ENCODE peak calls at places on chromosomes 16 and 17, in four cellular contexts. M is upper lobe of right lung, V is Panc1, R is ovary. A is an unnamed sample.
A peak's percentile ranks its signal among the peaks of the same experiment; 100 is the strongest.

GRCh38 chr17:13266596-13266995 is 248.8 kb upstream of the ELAC2 start:
- DNase-seq in R (no peak), V (no peak), M (no peak), A (no peak)

GRCh38 chr16:71722801-71723536 is 1.5 kb downstream of the PHLPP2 start:
- DNase-seq in M (peak; percentile 83), R (peak; percentile 79), V (no peak), A (peak; percentile 95)

GRCh38 chr17:27471321-27472269 is 15.3 kb downstream of the KSR1 start:
- DNase-seq in R (no peak), V (no peak), M (peak; percentile 57), A (no peak)

GRCh38 chr17:43021739-43022512 is at the start of gene VAT1:
- DNase-seq in V (no peak), M (peak; percentile 91), R (peak; percentile 88), A (peak; percentile 99)

GRCh38 chr17:51560398-51560797 is 300.1 kb downstream of the UTP18 start:
- DNase-seq in V (no peak), R (no peak), M (no peak), A (no peak)

GRCh38 chr17:29603109-29603674 is 10.3 kb downstream of the ANKRD13B start:
- DNase-seq in M (no peak), R (no peak), V (no peak), A (no peak)

GRCh38 chr17:14261406-14261805 is 24.7 kb upstream of the CDRT15 start:
- DNase-seq in V (no peak), R (no peak), M (no peak), A (no peak)

GRCh38 chr16:58243528-58244004 is 45.7 kb upstream of the CSNK2A2 start:
- DNase-seq in M (no peak), R (no peak), V (no peak), A (no peak)

GRCh38 chr17:44363613-44364159 is at the start of gene FAM171A2:
- DNase-seq in R (peak; percentile 85), M (peak; percentile 84), V (no peak), A (peak; percentile 99)

GRCh38 chr17:78611636-78612035 is 34.4 kb upstream of the DNAH17 start:
- DNase-seq in M (no peak), V (no peak), R (no peak), A (no peak)

GRCh38 chr17:82687375-82687861 is 11.1 kb downstream of the RAB40B start:
- DNase-seq in M (no peak), V (no peak), R (no peak), A (peak; percentile 17)

GRCh38 chr16:79185681-79186080 is 414.9 kb downstream of the MAF start:
- DNase-seq in R (no peak), M (no peak), V (no peak), A (no peak)

GRCh38 chr16:58307583-58308312 is 12.9 kb upstream of the PRSS54 start:
- DNase-seq in V (no peak), R (no peak), M (no peak), A (no peak)

GRCh38 chr16:77898671-77899211 is 110.4 kb downstream of the VAT1L start:
- DNase-seq in R (no peak), V (no peak), M (no peak), A (no peak)

GRCh38 chr17:21525464-21526130 is 149.4 kb downstream of the KCNJ12 start:
- DNase-seq in V (no peak), M (no peak), R (no peak), A (no peak)
- TF ChIP-seq CTCF in V (no peak), M (no peak), R (no peak), A (no peak)

DNA sequence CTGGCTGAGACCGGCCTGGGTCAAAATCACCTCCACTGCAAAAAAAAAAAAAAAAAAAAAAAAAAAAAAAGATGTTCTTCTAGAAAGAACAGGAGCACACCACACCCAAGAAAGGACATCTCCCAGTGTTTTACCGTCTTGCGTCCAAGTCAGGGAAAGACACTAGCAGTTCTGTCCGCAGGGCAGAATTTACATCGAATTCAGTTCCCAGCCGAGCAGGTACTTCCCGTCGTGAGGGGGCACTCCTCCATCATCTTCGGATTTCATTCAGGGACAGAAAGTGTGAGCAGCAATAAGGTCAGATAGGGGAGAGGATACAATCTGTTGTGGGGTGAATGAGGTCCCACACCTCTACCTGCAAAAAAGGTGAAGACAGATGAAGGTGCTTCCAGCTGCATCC is 574.7 kb downstream of the KCNJ18 start:
- DNase-seq in R (no peak), V (no peak), M (no peak), A (no peak)
- H3K9me3 ChIP-seq in R (no peaks in the 10 kb centered on the region), V (no peaks in the 10 kb centered on the region), M (peaks cover 5% of the 10 kb centered on the region), A (peaks cover 9% of the 10 kb centered on the region)

GRCh38 chr17:77428020-77428781 is 287.4 kb downstream of the SEC14L1 start:
- DNase-seq in V (no peak), R (no peak), M (no peak), A (no peak)

GRCh38 chr17:77428901-77429734 is 288.3 kb downstream of the SEC14L1 start:
- DNase-seq in R (no peak), V (no peak), M (peak; percentile 59), A (no peak)

GRCh38 chr17:77426676-77427386 is 286.1 kb downstream of the SEC14L1 start:
- DNase-seq in R (no peak), M (no peak), V (no peak), A (no peak)

GRCh38 chr17:77425791-77426641 is 285.2 kb downstream of the SEC14L1 start:
- DNase-seq in M (no peak), R (no peak), V (no peak), A (peak; percentile 92)

DNA sequence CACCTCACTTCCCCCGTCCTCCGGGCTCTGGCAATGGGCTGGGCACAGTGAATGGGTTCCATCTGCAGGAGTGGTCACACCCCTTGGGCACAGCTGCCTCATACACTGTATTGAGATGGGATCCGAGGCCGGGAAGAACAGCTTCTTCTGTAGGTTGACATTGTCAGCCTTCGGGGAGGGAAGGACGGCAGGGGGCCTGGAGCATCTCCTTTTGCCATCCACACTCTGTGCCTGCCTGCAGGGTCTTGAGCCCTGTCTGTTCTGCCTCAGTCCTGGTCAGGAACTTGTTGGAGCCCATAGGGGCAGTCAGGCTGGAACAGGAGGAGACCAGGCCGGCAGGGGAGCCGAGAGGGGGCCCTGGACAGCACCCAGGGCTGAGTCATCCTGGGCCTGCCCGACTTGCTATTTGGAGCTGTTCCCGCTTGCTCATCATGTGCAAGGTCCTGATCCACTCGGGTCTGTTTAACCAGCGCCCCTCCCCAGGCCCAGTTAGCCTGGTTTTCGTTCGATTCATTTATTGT is 286.8 kb downstream of the SEC14L1 start:
- DNase-seq in V (no peak), M (no peak), R (peak; percentile 86), A (peak; percentile 95)
- TF ChIP-seq CTCF in V (no peak), M (no peak), R (no peak), A (no peak)

GRCh38 chr17:55727275-55727674 is 4.6 kb upstream of the TMEM100 start:
- DNase-seq in M (no peak), V (no peak), R (no peak), A (no peak)
- H3K9me3 ChIP-seq in M (no peaks in the 10 kb centered on the region), V (no peaks in the 10 kb centered on the region), R (no peaks in the 10 kb centered on the region), A (no peaks in the 10 kb centered on the region)

DNA sequence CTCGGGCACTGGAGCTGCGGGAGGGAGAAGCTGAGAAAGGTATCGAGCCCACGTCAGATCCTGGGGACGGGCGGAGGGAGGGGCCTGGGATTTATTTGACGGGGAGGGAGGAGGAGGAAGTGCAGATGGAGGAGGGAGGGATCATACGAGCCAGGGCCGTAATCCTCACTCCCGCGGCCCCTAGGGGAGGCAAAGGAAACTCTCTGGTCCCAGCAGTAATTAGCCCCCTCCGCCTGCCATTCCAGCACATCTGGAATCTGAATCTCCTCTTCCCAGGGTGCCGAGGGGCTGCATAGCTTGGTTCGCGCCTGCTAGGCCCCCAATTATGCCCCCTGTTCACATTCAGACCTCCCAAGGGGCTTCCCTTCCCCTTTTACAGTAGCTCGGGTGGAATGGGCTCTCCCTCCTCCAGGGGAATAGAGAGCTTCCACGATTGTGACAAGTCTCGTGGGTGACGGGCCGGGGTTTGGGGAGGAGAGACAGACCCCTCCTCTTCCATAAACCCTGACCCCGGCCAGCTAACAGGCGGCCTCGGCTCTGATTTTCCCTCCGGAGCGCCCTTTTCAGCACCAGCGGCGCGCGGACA is at the start of gene SEZ6L2:
- DNase-seq in V (peak; percentile 76), M (peak; percentile 89), R (peak; percentile 88), A (peak; percentile 95)
- TF ChIP-seq CTCF in V (no peak), M (no peak), R (no peak), A (peak; percentile 23)

DNA sequence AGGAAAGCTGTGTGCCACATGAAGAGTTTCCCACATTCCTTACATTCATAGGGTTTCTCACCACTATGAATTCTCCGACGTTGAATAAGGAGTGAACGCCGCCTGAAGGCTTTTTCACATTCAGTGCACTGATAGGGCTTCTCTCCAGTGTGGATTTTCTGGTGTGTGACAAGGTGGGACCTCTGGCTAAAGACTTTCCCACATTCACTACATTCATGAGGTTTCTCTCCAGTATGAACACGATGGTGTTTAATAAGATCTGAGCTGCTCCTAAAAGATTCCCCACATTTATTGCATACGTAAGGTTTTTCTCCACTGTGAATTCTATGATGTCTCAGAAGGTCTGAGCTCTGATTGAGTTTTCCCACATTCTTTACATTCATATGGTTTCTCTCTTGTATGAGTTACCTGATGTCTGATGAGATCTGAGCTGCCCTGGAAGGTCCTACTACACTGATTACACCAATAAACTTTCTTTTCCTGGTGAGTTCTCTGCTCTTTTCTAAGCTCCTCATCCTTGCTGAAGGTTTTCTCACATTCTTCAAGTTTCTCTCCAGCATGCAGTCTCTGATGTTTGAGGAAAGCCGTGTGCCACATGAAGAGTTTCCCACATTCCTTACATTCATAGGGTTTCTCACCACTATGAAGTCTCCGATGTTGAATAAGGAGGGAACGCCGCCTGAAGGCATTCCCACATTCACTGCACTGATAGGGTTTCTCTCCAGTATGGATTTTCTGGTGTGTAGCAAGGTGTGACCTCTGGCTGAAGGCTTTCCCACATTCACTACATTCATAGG is 10.0 kb downstream of the ZNF594 start:
- DNase-seq in M (no peak), V (no peak), R (no peak), A (no peak)
- H3K9me3 ChIP-seq in M (peaks cover 88% of the 10 kb centered on the region), V (peaks cover 63% of the 10 kb centered on the region), R (peaks cover 54% of the 10 kb centered on the region), A (peaks cover 58% of the 10 kb centered on the region)

GRCh38 chr16:82580293-82580900 is 46.4 kb upstream of the CDH13 start:
- DNase-seq in V (no peak), M (no peak), R (no peak), A (peak; percentile 32)
- TF ChIP-seq CTCF in V (peak; percentile 47), M (peak; percentile 43), R (no peak), A (peak; percentile 45)

DNA sequence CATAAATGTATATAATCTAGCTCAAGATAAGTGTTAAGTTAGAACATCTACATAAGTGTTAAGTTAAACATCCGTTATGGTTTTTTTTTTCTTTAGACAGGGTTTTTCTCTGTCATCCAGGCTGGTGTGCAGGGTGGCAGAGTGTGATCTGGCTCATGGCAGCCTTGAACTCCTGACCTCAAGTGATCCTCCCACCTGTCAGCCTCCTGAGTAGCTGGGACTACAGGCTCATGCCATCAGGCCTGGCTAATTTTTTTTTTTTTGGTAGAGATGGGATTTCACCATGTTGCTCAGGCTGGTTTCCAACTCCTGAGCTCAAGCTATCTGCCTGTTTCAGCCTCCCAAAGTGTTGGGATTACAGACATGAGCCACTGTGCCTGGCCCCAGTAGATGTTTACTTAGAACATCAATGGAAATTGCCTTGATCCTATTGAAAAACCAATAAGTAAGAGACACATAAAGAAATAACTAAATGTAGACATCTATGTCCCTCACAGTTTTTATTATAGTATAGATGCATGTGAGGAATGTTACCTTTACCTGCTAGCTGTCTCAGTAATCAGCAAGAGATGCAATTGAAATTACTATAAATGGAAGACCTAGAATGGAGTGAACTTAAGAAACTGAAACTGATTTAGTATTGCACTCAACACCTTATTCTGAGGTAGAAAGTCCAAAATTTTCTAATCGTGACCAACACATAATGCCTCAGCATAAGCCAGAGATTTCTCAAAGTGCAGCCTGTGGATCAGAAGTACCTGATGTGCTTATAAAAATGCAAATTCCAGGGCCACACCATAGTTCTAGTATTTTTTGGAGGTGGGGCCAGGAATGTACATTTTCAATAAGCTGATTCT is 5.5 kb upstream of the FAM20A start:
- DNase-seq in R (no peak), V (no peak), M (no peak), A (no peak)
- H3K9me3 ChIP-seq in R (peaks cover 3% of the 10 kb centered on the region), V (peaks cover 8% of the 10 kb centered on the region), M (peaks cover 23% of the 10 kb centered on the region), A (peaks cover 11% of the 10 kb centered on the region)